ENCODE peak calls at places on chromosome 10, in ten cellular contexts. P, B, L, N, O, T, S, U, G and R are unnamed samples.

GRCh38 chr10:75972494-75973276 is 541.3 kb downstream of the LRMDA start:
- DNase-seq in P (no peak), B (no peak), L (peak; percentile 6), N (no peak), O (no peak), T (no peak), S (no peak), U (peak; percentile 58), G (no peak), R (peak; percentile 23)

GRCh38 chr10:13865758-13866491 is 279.2 kb downstream of the PRPF18 start:
- DNase-seq in P (peak; percentile 85), B (no peak), L (peak; percentile 99), N (peak; percentile 73), O (peak; percentile 64), T (no peak), S (peak; percentile 30), U (peak; percentile 86), G (no peak), R (no peak)

GRCh38 chr10:63430091-63430998 is 35.4 kb downstream of the JMJD1C start:
- DNase-seq in P (peak; percentile 74), B (no peak), L (peak; percentile 43), N (peak; percentile 45), O (no peak), T (no peak), S (no peak), U (peak; percentile 83), G (no peak), R (no peak)

GRCh38 chr10:132397671-132398565 is 918 bp downstream of the PWWP2B start:
- DNase-seq in P (peak; percentile 77), B (peak; percentile 85), L (peak; percentile 21), N (no peak), O (peak; percentile 72), T (peak; percentile 75), S (no peak), U (peak; percentile 69), G (no peak), R (peak; percentile 14)

GRCh38 chr10:21372651-21373410 is 152.7 kb downstream of the SKIDA1 start:
- DNase-seq in P (peak; percentile 70), B (no peak), L (peak; percentile 91), N (peak; percentile 70), O (peak; percentile 48), T (no peak), S (no peak), U (peak; percentile 86), G (no peak), R (peak; percentile 5)

GRCh38 chr10:84308481-84309304 is 19.7 kb upstream of the CCSER2 start:
- DNase-seq in P (peak; percentile 91), B (no peak), L (peak; percentile 84), N (peak; percentile 31), O (no peak), T (no peak), S (no peak), U (peak; percentile 48), G (no peak), R (no peak)

GRCh38 chr10:62831346-62831745 is 15.2 kb upstream of the EGR2 start:
- DNase-seq in P (peak; percentile 65), B (no peak), L (peak; percentile 67), N (no peak), O (no peak), T (no peak), S (no peak), U (peak; percentile 86), G (no peak), R (no peak)

GRCh38 chr10:132294561-132295320 is 13.0 kb downstream of the STK32C start:
- DNase-seq in P (no peak), B (peak; percentile 32), L (no peak), N (no peak), O (no peak), T (no peak), S (peak; percentile 56), U (no peak), G (no peak), R (peak; percentile 27)

GRCh38 chr10:72314263-72314662 is 40.5 kb downstream of the DNAJB12 start:
- DNase-seq in P (no peak), B (no peak), L (no peak), N (no peak), O (no peak), T (no peak), S (no peak), U (no peak), G (no peak), R (no peak)

GRCh38 chr10:21069278-21069677 is 172.2 kb upstream of the NEBL start:
- DNase-seq in P (no peak), B (no peak), L (no peak), N (no peak), O (no peak), T (no peak), S (no peak), U (no peak), G (no peak), R (no peak)

GRCh38 chr10:71735709-71736569 is 16.4 kb upstream of the C10orf105 start:
- DNase-seq in P (no peak), B (no peak), L (no peak), N (no peak), O (no peak), T (peak; percentile 68), S (no peak), U (no peak), G (no peak), R (no peak)

GRCh38 chr10:86693721-86694369 is 25.5 kb downstream of the LDB3 start:
- DNase-seq in P (peak; percentile 45), B (peak; percentile 71), L (peak; percentile 34), N (peak; percentile 48), O (no peak), T (no peak), S (peak; percentile 69), U (peak; percentile 35), G (no peak), R (peak; percentile 67)

GRCh38 chr10:132167976-132168375 is 18.8 kb upstream of the DPYSL4 start:
- DNase-seq in P (no peak), B (no peak), L (no peak), N (no peak), O (peak; percentile 24), T (no peak), S (no peak), U (no peak), G (no peak), R (no peak)

GRCh38 chr10:79376078-79376628 is 28.9 kb downstream of the PPIF start:
- DNase-seq in P (no peak), B (no peak), L (no peak), N (no peak), O (peak; percentile 36), T (no peak), S (no peak), U (no peak), G (no peak), R (no peak)

GRCh38 chr10:105973252-105973877 is 1191.1 kb downstream of the SORCS1 start:
- DNase-seq in P (no peak), B (no peak), L (no peak), N (no peak), O (no peak), T (no peak), S (peak; percentile 16), U (no peak), G (no peak), R (no peak)

GRCh38 chr10:10438335-10439123 is 579.1 kb upstream of the CELF2 start:
- DNase-seq in P (no peak), B (no peak), L (no peak), N (no peak), O (no peak), T (no peak), S (no peak), U (no peak), G (no peak), R (no peak)

GRCh38 chr10:69492091-69492745 is 41.0 kb downstream of the TSPAN15 start:
- DNase-seq in P (no peak), B (no peak), L (no peak), N (no peak), O (no peak), T (no peak), S (no peak), U (no peak), G (peak; percentile 71), R (peak; percentile 91)

GRCh38 chr10:128499486-128499885 is 373.3 kb upstream of the MKI67 start:
- DNase-seq in P (no peak), B (no peak), L (no peak), N (no peak), O (no peak), T (no peak), S (no peak), U (no peak), G (no peak), R (no peak)

GRCh38 chr10:75187961-75188426 is 22.6 kb upstream of the VDAC2 start:
- DNase-seq in P (peak; percentile 77), B (no peak), L (peak; percentile 64), N (peak; percentile 61), O (no peak), T (peak; percentile 69), S (peak; percentile 47), U (peak; percentile 99), G (peak; percentile 5), R (peak; percentile 16)

GRCh38 chr10:28768227-28768626 is 90.9 kb downstream of the BAMBI start:
- DNase-seq in P (peak; percentile 8), B (no peak), L (no peak), N (no peak), O (no peak), T (no peak), S (no peak), U (no peak), G (peak; percentile 38), R (no peak)

GRCh38 chr10:119412831-119413737 is 129.4 kb downstream of the RGS10 start:
- DNase-seq in P (no peak), B (peak; percentile 73), L (no peak), N (no peak), O (no peak), T (no peak), S (no peak), U (no peak), G (no peak), R (peak; percentile 34)

GRCh38 chr10:59129867-59130266 is 46.6 kb upstream of the PHYHIPL start:
- DNase-seq in P (no peak), B (no peak), L (no peak), N (no peak), O (no peak), T (no peak), S (no peak), U (no peak), G (no peak), R (no peak)

GRCh38 chr10:60122190-60122589 is 215.8 kb upstream of the CCDC6 start:
- DNase-seq in P (no peak), B (no peak), L (no peak), N (no peak), O (no peak), T (no peak), S (no peak), U (no peak), G (no peak), R (no peak)

GRCh38 chr10:81874878-81875679 is at the start of gene NRG3:
- DNase-seq in P (peak; percentile 24), B (peak; percentile 56), L (no peak), N (no peak), O (no peak), T (peak; percentile 53), S (peak; percentile 49), U (no peak), G (no peak), R (no peak)